ENCODE peak calls at places on chromosome 22, in five cellular contexts. Q is kidney epithelial cell, E is lower lobe of right lung, V is aorta, Y is SJSA1. D is an unnamed sample. For H3K36me3, the result is how much of the 10 kb centered on the place peaks cover.

GRCh38 chr22:50139843-50140415 is 30.6 kb upstream of the PANX2 start:
- DNase-seq in Q (no peak), E (no peak), V (peak), Y (no peak), D (no peak)

GRCh38 chr22:24424001-24424900 is 3.1 kb upstream of the ADORA2A start:
- DNase-seq in Q (no peak), E (peak), V (no peak), Y (no peak), D (no peak)

GRCh38 chr22:42635531-42635930 is 4.9 kb downstream of the ATP5MGL start:
- DNase-seq in Q (peak), E (no peak), V (peak), Y (peak), D (peak)

GRCh38 chr22:22576244-22576988 is 17.4 kb upstream of the PRAME start:
- DNase-seq in Q (no peak), E (no peak), V (no peak), Y (peak), D (peak)

GRCh38 chr22:41367039-41367679 is 14.6 kb upstream of the TEF start:
- DNase-seq in Q (peak), E (peak), V (peak), Y (peak), D (peak)

GRCh38 chr22:48615171-48616008 is 1212.3 kb downstream of the BRD1 start:
- DNase-seq in Q (no peak), E (no peak), V (no peak), Y (no peak), D (no peak)

GRCh38 chr22:43228330-43228729 is 41.4 kb upstream of the TTLL12 start:
- DNase-seq in Q (no peak), E (no peak), V (no peak), Y (peak), D (no peak)

GRCh38 chr22:50051930-50052329 is 6.2 kb downstream of the TTLL8 start:
- DNase-seq in Q (no peak), E (no peak), V (peak), Y (no peak), D (no peak)

GRCh38 chr22:50703726-50704509 is 31.3 kb downstream of the SHANK3 start:
- DNase-seq in Q (no peak), E (peak), V (peak), Y (no peak), D (peak)

GRCh38 chr22:39545310-39546063 is 12.9 kb upstream of the RPS19BP1 start:
- DNase-seq in Q (no peak), E (no peak), V (peak), Y (peak), D (no peak)

GRCh38 chr22:27881404-27881803 is 37.7 kb downstream of the PITPNB start:
- DNase-seq in Q (no peak), E (no peak), V (no peak), Y (no peak), D (peak)

GRCh38 chr22:27220349-27220748 is 563.0 kb downstream of the MIAT start:
- DNase-seq in Q (peak), E (no peak), V (no peak), Y (no peak), D (no peak)

GRCh38 chr22:35275580-35275979 is 18.3 kb downstream of the HMGXB4 start:
- DNase-seq in Q (no peak), E (no peak), V (no peak), Y (no peak), D (no peak)

GRCh38 chr22:33047744-33048143 is 10.4 kb downstream of the SYN3 start:
- DNase-seq in Q (no peak), E (no peak), V (no peak), Y (no peak), D (no peak)

GRCh38 chr22:46686221-46686872 is 51.7 kb downstream of the CERK start:
- DNase-seq in Q (no peak), E (no peak), V (no peak), Y (no peak), D (peak)
- H3K36me3 ChIP-seq in Q (under half), E (half or more), V (under half), Y (half or more), D (under half)

DNA sequence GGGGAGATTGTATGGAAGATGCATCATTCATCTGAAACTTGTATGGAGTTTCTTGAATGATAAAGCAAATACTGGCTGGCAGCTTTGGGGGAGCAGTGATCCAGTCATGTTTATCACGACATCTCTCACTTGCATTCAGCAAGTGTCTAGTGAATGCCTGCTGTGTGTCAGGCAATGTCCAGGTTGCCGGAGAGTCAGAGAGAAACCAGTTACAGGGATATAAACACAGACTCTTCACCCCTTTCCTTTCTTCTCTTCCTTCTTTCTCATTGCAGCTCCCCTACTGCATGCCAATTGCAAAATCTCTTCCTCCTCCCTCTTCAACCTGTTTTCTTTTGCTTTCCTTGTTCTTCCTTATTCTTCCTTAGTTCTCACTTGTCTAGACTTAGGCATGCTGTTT is 206.6 kb upstream of the SEZ6L start:
- DNase-seq in Q (no peak), E (no peak), V (no peak), Y (no peak), D (no peak)
- H3K36me3 ChIP-seq in Q (under half), E (under half), V (under half), Y (under half), D (under half)

GRCh38 chr22:20586403-20586745 is 79.0 kb downstream of the MED15 start:
- DNase-seq in Q (no peak), E (peak), V (no peak), Y (no peak), D (peak)
- H3K36me3 ChIP-seq in Q (under half), E (half or more), V (under half), Y (half or more), D (half or more)

GRCh38 chr22:45876136-45877035 is 100.6 kb downstream of the WNT7B start:
- DNase-seq in Q (no peak), E (peak), V (peak), Y (no peak), D (no peak)
- H3K36me3 ChIP-seq in Q (under half), E (under half), V (under half), Y (under half), D (under half)

GRCh38 chr22:20785415-20785814 is 11.5 kb downstream of the SERPIND1 start:
- DNase-seq in Q (no peak), E (no peak), V (no peak), Y (no peak), D (no peak)

GRCh38 chr22:20787746-20788626 is 14.1 kb downstream of the SERPIND1 start:
- DNase-seq in Q (no peak), E (no peak), V (no peak), Y (no peak), D (no peak)

GRCh38 chr22:20786048-20786447 is 12.1 kb downstream of the SERPIND1 start:
- DNase-seq in Q (no peak), E (no peak), V (no peak), Y (no peak), D (no peak)

GRCh38 chr22:20787223-20787622 is 13.3 kb downstream of the SERPIND1 start:
- DNase-seq in Q (no peak), E (no peak), V (no peak), Y (no peak), D (no peak)

GRCh38 chr22:20786536-20786979 is 12.6 kb downstream of the SERPIND1 start:
- DNase-seq in Q (no peak), E (no peak), V (no peak), Y (no peak), D (no peak)
- H3K36me3 ChIP-seq in Q (under half), E (half or more), V (under half), Y (under half), D (under half)

GRCh38 chr22:20101638-20102037 is 14.3 kb upstream of the RANBP1 start:
- DNase-seq in Q (no peak), E (peak), V (peak), Y (no peak), D (no peak)

GRCh38 chr22:20099099-20099711 is 16.7 kb upstream of the RANBP1 start:
- DNase-seq in Q (no peak), E (peak), V (peak), Y (no peak), D (no peak)

GRCh38 chr22:20105456-20106204 is 10.3 kb upstream of the RANBP1 start:
- DNase-seq in Q (no peak), E (peak), V (peak), Y (no peak), D (no peak)

GRCh38 chr22:20106205-20106848 is 9.6 kb upstream of the RANBP1 start:
- DNase-seq in Q (no peak), E (peak), V (peak), Y (no peak), D (peak)

GRCh38 chr22:20102203-20102780 is 13.6 kb upstream of the RANBP1 start:
- DNase-seq in Q (no peak), E (no peak), V (peak), Y (no peak), D (no peak)
- H3K36me3 ChIP-seq in Q (under half), E (half or more), V (under half), Y (half or more), D (half or more)

GRCh38 chr22:29661355-29661754 is 57.9 kb downstream of the NF2 start:
- DNase-seq in Q (no peak), E (no peak), V (no peak), Y (no peak), D (no peak)
- H3K36me3 ChIP-seq in Q (under half), E (half or more), V (under half), Y (half or more), D (half or more)